ENCODE peak calls at places on chromosomes 4 and X, in nine cellular contexts. U, S, C, R, I, V, G, N and K are unnamed samples.

GRCh38 chrX:78592030-78592429 is 67.1 kb downstream of the RTL3 start:
- DNase-seq in U (no peak), S (no peak), C (no peak), R (no peak), I (no peak), V (no peak), G (no peak), N (no peak), K (no peak)

GRCh38 chr4:7744131-7744804 is 195.4 kb downstream of the AFAP1 start:
- DNase-seq in U (no peak), S (no peak), C (no peak), R (no peak), I (no peak), V (no peak), G (no peak), N (no peak), K (no peak)

GRCh38 chrX:102155806-102156179 is at the start of gene BEX5:
- DNase-seq in U (peak), S (no peak), C (no peak), R (peak), I (peak), V (peak), G (peak), N (peak), K (peak)

GRCh38 chrX:55908685-55909212 is 191.2 kb downstream of the RRAGB start:
- DNase-seq in U (no peak), S (peak), C (no peak), R (peak), I (no peak), V (no peak), G (no peak), N (peak), K (no peak)

GRCh38 chr4:20251796-20252655 is at the start of gene SLIT2:
- DNase-seq in U (no peak), S (peak), C (peak), R (peak), I (no peak), V (peak), G (peak), N (peak), K (no peak)

GRCh38 chr4:149112109-149112508 is 669.9 kb upstream of the NR3C2 start:
- DNase-seq in U (no peak), S (no peak), C (no peak), R (no peak), I (no peak), V (no peak), G (no peak), N (no peak), K (no peak)

GRCh38 chr4:45621926-45622325 is 501.9 kb downstream of the GABRG1 start:
- DNase-seq in U (no peak), S (peak), C (no peak), R (peak), I (no peak), V (no peak), G (no peak), N (no peak), K (no peak)

GRCh38 chr4:159250751-159251325 is 148.0 kb downstream of the RAPGEF2 start:
- DNase-seq in U (no peak), S (no peak), C (no peak), R (no peak), I (no peak), V (no peak), G (no peak), N (no peak), K (no peak)

GRCh38 chrX:134180566-134180965 is 56.4 kb upstream of the CCDC160 start:
- DNase-seq in U (no peak), S (no peak), C (no peak), R (no peak), I (no peak), V (no peak), G (no peak), N (no peak), K (no peak)

GRCh38 chr4:113955948-113956347 is 23.5 kb downstream of the ARSJ start:
- DNase-seq in U (no peak), S (peak), C (no peak), R (no peak), I (no peak), V (no peak), G (no peak), N (no peak), K (no peak)

GRCh38 chr4:28278676-28279075 is 1418.0 kb downstream of the STIM2 start:
- DNase-seq in U (no peak), S (no peak), C (no peak), R (no peak), I (no peak), V (no peak), G (no peak), N (no peak), K (no peak)

GRCh38 chr4:185011408-185011807 is 6.9 kb upstream of the HELT start:
- DNase-seq in U (no peak), S (no peak), C (no peak), R (peak), I (no peak), V (no peak), G (no peak), N (no peak), K (no peak)
- TF ChIP-seq CTCF in U (peak), S (peak), C (peak), R (peak), I (peak), V (no peak), G (peak), N (peak), K (peak)

GRCh38 chr4:39617534-39617933 is 21.1 kb downstream of the SMIM14 start:
- DNase-seq in U (no peak), S (no peak), C (no peak), R (no peak), I (no peak), V (no peak), G (no peak), N (no peak), K (no peak)

GRCh38 chr4:39614487-39615162 is 24.0 kb downstream of the SMIM14 start:
- DNase-seq in U (no peak), S (peak), C (no peak), R (peak), I (no peak), V (no peak), G (no peak), N (no peak), K (no peak)

GRCh38 chr4:39616651-39617050 is 22.0 kb downstream of the SMIM14 start:
- DNase-seq in U (no peak), S (no peak), C (no peak), R (no peak), I (no peak), V (no peak), G (no peak), N (no peak), K (no peak)

GRCh38 chr4:39609454-39609911 is 29.2 kb downstream of the SMIM14 start:
- DNase-seq in U (no peak), S (no peak), C (no peak), R (peak), I (no peak), V (no peak), G (no peak), N (no peak), K (peak)

GRCh38 chr4:39613093-39613656 is 25.5 kb downstream of the SMIM14 start:
- DNase-seq in U (no peak), S (peak), C (no peak), R (no peak), I (no peak), V (no peak), G (no peak), N (no peak), K (no peak)
- TF ChIP-seq CTCF in U (no peak), S (no peak), C (no peak), R (no peak), I (no peak), V (no peak), G (no peak), N (no peak), K (no peak)

GRCh38 chr4:66182651-66183050 is 512.4 kb upstream of the EPHA5 start:
- DNase-seq in U (no peak), S (no peak), C (no peak), R (no peak), I (no peak), V (no peak), G (no peak), N (no peak), K (no peak)

DNA sequence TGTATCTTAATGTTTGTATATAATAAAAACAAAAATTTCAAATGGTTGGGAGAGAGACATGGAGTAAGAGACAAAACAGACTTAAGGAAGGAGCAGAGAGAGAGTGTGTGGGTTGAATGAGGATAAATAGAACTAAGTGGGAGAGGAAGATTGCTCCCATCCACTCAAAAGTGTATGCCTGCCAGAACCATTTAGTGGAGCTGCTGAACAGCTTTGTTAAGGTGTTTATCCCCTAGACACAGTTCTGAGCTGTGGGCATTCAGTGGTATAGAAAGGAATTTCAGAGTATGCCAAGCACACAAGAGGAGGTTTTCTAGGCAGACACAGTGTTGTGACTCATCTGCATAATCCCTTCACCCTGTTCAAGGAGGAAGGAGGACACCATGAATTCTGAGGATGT is 508.6 kb upstream of the EPHA5 start:
- DNase-seq in U (no peak), S (no peak), C (no peak), R (no peak), I (no peak), V (no peak), G (no peak), N (no peak), K (no peak)
- TF ChIP-seq CTCF in U (no peak), S (no peak), C (peak), R (no peak), I (no peak), V (no peak), G (no peak), N (no peak), K (no peak)

GRCh38 chr4:2907706-2908293 is 55.4 kb downstream of the NOP14 start:
- DNase-seq in U (no peak), S (no peak), C (no peak), R (peak), I (no peak), V (no peak), G (peak), N (no peak), K (no peak)

GRCh38 chr4:2909583-2909982 is 53.6 kb downstream of the NOP14 start:
- DNase-seq in U (no peak), S (no peak), C (no peak), R (no peak), I (no peak), V (no peak), G (no peak), N (no peak), K (no peak)

GRCh38 chr4:2908686-2909085 is 54.5 kb downstream of the NOP14 start:
- DNase-seq in U (no peak), S (no peak), C (no peak), R (no peak), I (no peak), V (no peak), G (no peak), N (no peak), K (no peak)

GRCh38 chr4:2911868-2912267 is 51.3 kb downstream of the NOP14 start:
- DNase-seq in U (no peak), S (no peak), C (no peak), R (no peak), I (no peak), V (no peak), G (no peak), N (no peak), K (no peak)

GRCh38 chr4:2910409-2910808 is 52.8 kb downstream of the NOP14 start:
- DNase-seq in U (no peak), S (no peak), C (no peak), R (no peak), I (no peak), V (no peak), G (no peak), N (no peak), K (no peak)
- TF ChIP-seq CTCF in U (no peak), S (no peak), C (no peak), R (no peak), I (no peak), V (no peak), G (peak), N (no peak), K (peak)

GRCh38 chr4:150248181-150248580 is 169.9 kb downstream of the DCLK2 start:
- DNase-seq in U (no peak), S (no peak), C (no peak), R (no peak), I (no peak), V (no peak), G (no peak), N (no peak), K (no peak)
- TF ChIP-seq CTCF in U (no peak), S (no peak), C (no peak), R (peak), I (no peak), V (no peak), G (no peak), N (no peak), K (no peak)

GRCh38 chr4:36772154-36772516 is 472.4 kb upstream of the NWD2 start:
- DNase-seq in U (no peak), S (no peak), C (no peak), R (no peak), I (no peak), V (no peak), G (no peak), N (no peak), K (no peak)

GRCh38 chr4:36775544-36775943 is 469.0 kb upstream of the NWD2 start:
- DNase-seq in U (no peak), S (no peak), C (no peak), R (no peak), I (no peak), V (no peak), G (no peak), N (no peak), K (no peak)

GRCh38 chr4:36771411-36772153 is 473.0 kb upstream of the NWD2 start:
- DNase-seq in U (no peak), S (no peak), C (no peak), R (no peak), I (no peak), V (no peak), G (no peak), N (no peak), K (no peak)

DNA sequence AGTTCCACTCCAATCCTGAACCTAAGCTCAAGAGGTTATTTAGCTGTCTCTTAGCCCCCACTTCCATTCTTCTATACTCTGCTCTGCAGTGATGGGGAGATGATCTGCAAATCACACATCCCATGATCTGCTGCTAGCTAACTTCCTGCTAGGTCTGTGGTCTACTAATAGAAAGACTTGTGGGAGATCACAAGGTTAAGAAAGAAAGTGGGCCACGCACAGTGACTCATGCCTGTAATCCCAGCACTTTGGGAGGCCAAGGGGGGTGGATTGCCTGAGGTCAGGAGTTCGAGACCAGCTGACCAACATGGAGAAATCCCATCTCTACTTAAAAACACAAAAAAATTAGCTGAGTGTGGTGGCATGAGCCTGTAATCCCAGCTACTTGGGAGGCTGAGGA is 471.1 kb upstream of the NWD2 start:
- DNase-seq in U (no peak), S (no peak), C (no peak), R (no peak), I (no peak), V (no peak), G (no peak), N (no peak), K (no peak)
- TF ChIP-seq CTCF in U (no peak), S (no peak), C (no peak), R (no peak), I (no peak), V (no peak), G (no peak), N (no peak), K (no peak)